ENCODE peak calls at places on chromosomes 12 and 14, in eight cellular contexts. G is type B pancreatic cell, R is psoas muscle, H is RWPE1, W is foreskin keratinocyte, M is lower leg skin, N is AG10803, O is mucosa of descending colon. P is an unnamed sample.

GRCh38 chr12:90899456-90900182 is 55.4 kb downstream of the CCER1 start:
- DNase-seq in G (no peak), R (no peak), H (peak), W (peak), M (no peak), N (peak), O (no peak), P (no peak)

GRCh38 chr12:17060260-17060659 is 454.3 kb upstream of the LMO3 start:
- DNase-seq in G (no peak), R (no peak), H (peak), W (no peak), M (no peak), N (no peak), O (no peak), P (no peak)

GRCh38 chr12:121791671-121792496 is 1.6 kb downstream of the RHOF start:
- DNase-seq in G (no peak), R (no peak), H (no peak), W (no peak), M (no peak), N (no peak), O (peak), P (no peak)

GRCh38 chr14:29990993-29991392 is 63.3 kb upstream of the PRKD1 start:
- DNase-seq in G (no peak), R (no peak), H (no peak), W (no peak), M (no peak), N (no peak), O (no peak), P (no peak)

GRCh38 chr14:99838555-99839193 is 45.5 kb downstream of the EML1 start:
- DNase-seq in G (no peak), R (no peak), H (peak), W (no peak), M (no peak), N (peak), O (no peak), P (no peak)

GRCh38 chr12:129257526-129257925 is 404.2 kb downstream of the GLT1D1 start:
- DNase-seq in G (no peak), R (no peak), H (no peak), W (no peak), M (no peak), N (no peak), O (no peak), P (no peak)

GRCh38 chr14:38867561-38868150 is 235.4 kb downstream of the SEC23A start:
- DNase-seq in G (peak), R (peak), H (peak), W (peak), M (peak), N (peak), O (no peak), P (peak)

GRCh38 chr14:29926701-29927595 is 699 bp downstream of the PRKD1 start:
- DNase-seq in G (peak), R (peak), H (peak), W (peak), M (no peak), N (peak), O (peak), P (peak)

GRCh38 chr12:126706300-126706699 is 1560.7 kb upstream of the TMEM132C start:
- DNase-seq in G (no peak), R (no peak), H (no peak), W (no peak), M (no peak), N (no peak), O (no peak), P (no peak)

GRCh38 chr12:126708492-126708896 is 1558.5 kb upstream of the TMEM132C start:
- DNase-seq in G (no peak), R (no peak), H (no peak), W (no peak), M (no peak), N (peak), O (no peak), P (no peak)

GRCh38 chr12:126700115-126700514 is 1566.9 kb upstream of the TMEM132C start:
- DNase-seq in G (no peak), R (no peak), H (no peak), W (no peak), M (no peak), N (no peak), O (no peak), P (no peak)

GRCh38 chr12:126704609-126705008 is 1562.4 kb upstream of the TMEM132C start:
- DNase-seq in G (no peak), R (no peak), H (no peak), W (no peak), M (no peak), N (no peak), O (no peak), P (no peak)
- TF ChIP-seq CTCF in G (peak), R (no peak), H (no peak), W (no peak), M (no peak), N (no peak), O (no peak), P (peak)

DNA sequence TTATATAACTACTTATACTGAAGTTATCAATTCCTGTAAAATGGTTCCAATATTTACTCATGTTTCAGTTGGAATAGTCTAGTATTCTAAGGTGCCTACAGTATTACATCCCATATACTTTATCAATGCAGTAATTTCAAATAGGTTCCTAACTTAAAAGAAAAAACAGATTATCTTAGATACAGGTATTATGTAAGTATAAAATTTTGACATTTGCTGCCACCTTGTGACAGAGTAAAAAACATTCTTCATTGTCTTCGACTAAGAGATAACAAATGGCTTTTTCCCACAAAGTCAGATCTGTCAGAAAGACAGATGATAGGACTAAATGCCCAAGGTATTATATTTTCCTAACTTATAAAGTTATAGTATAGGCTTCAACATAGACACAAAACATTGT is 78.7 kb downstream of the TXNDC16 start:
- DNase-seq in G (no peak), R (no peak), H (peak), W (no peak), M (no peak), N (peak), O (no peak), P (no peak)
- TF ChIP-seq CTCF in G (peak), R (peak), H (peak), W (peak), M (no peak), N (peak), O (no peak), P (peak)

GRCh38 chr12:120181991-120182631 is 12.4 kb downstream of the GCN1 start:
- DNase-seq in G (no peak), R (peak), H (peak), W (peak), M (no peak), N (peak), O (no peak), P (no peak)
- TF ChIP-seq CTCF in G (peak), R (peak), H (no peak), W (peak), M (no peak), N (no peak), O (no peak), P (no peak)

GRCh38 chr14:54555651-54556050 is 11.3 kb upstream of the SAMD4A start:
- DNase-seq in G (no peak), R (no peak), H (no peak), W (no peak), M (no peak), N (no peak), O (no peak), P (no peak)
- TF ChIP-seq CTCF in G (peak), R (no peak), H (no peak), W (peak), M (no peak), N (peak), O (no peak), P (no peak)

DNA sequence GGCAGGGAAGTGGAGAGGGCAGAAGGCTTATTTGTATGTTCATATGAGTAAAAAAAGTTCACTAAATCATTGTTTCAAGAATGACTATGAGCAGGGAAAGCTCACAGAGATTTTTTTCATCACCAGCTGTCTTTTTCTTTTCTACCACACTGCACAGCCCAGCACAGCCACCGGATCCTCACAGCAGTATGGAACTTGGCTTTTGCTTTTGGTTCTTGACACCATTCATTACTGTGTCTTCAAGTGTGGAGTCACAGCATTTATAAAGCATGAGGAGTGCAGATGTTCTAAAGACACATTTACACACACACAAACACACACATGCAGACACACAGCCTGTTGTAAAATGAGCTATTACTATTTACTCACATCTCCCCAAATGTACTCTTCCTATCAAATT is 60.6 kb downstream of the BTG1 start:
- DNase-seq in G (no peak), R (no peak), H (no peak), W (no peak), M (no peak), N (peak), O (no peak), P (no peak)
- TF ChIP-seq CTCF in G (no peak), R (no peak), H (no peak), W (no peak), M (no peak), N (no peak), O (no peak), P (no peak)

DNA sequence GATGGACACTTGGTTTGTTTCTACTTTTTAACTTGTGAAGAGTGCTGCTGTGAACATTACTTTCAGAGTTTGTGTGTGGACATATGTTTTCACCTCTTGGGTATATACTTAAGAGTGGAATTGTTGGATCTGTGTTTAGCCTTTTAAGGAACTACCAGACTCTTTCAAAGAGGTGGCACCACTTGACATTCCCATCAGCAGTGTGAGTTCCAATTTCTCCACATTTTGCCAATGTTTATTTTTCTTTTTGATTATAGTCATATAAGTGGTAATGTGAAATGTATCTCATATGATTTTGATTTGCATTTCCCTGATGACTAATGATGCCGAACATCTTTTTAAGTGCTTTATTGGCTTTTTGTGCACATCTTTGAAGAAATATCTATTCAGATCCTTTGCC is 44.8 kb downstream of the ARHGAP5 start:
- DNase-seq in G (no peak), R (no peak), H (no peak), W (no peak), M (no peak), N (peak), O (no peak), P (no peak)
- TF ChIP-seq CTCF in G (no peak), R (no peak), H (no peak), W (no peak), M (no peak), N (no peak), O (no peak), P (no peak)

DNA sequence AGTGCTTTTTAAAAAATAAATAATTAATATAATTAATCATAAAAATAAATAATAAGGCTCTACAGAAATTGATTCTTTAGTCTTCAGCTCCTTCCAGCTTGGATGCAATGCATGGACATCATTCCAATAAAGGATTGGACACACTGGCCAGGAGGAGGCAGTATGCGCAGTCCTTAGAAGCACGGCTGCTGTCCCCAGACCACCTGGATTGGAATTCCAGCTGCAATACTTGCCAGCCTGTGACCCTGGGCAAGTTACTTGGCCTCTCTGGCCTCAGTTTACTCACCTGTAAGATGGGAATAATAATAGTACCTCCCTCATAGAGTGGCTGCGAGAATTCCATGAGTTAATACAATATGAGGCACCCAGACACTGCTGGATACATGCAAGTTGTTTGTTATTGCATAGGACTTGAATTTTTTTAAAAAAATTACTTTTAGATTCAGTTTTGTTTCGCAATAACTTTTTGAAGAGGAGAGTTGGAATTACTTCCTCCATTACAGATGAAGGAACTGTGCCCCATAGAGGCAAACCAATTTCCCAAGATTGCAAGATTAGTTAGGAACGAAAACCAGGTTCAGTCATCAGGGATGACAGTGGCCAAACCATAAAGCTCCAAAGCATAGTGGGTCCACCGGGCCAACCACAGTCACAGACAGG is 12.2 kb downstream of the RPH3A start:
- DNase-seq in G (no peak), R (no peak), H (no peak), W (no peak), M (no peak), N (no peak), O (no peak), P (no peak)
- TF ChIP-seq CTCF in G (no peak), R (no peak), H (no peak), W (no peak), M (no peak), N (no peak), O (no peak), P (no peak)

P was measured in glutamatergic neuron.